ENCODE peak calls at places on chromosomes 12 and 14, in six cellular contexts. I, B, D, X, W and J are unnamed samples. For H3K9me3, the result is how much of the 10 kb centered on the place peaks cover.

GRCh38 chr14:105258846-105259245 is 10.5 kb downstream of the BTBD6 start:
- DNase-seq in I (no peak), B (peak), D (peak), X (no peak), W (no peak), J (no peak)

GRCh38 chr14:23141706-23142467 is 22.8 kb upstream of the CEBPE start:
- DNase-seq in I (peak), B (peak), D (peak), X (no peak), W (no peak), J (no peak)

GRCh38 chr12:108685469-108686247 is 45.7 kb downstream of the CORO1C start:
- DNase-seq in I (peak), B (no peak), D (no peak), X (no peak), W (no peak), J (no peak)

GRCh38 chr14:38042356-38042755 is 165.3 kb upstream of the SSTR1 start:
- DNase-seq in I (peak), B (peak), D (peak), X (no peak), W (peak), J (no peak)

GRCh38 chr12:80044694-80045046 is 54.7 kb upstream of the OTOGL start:
- DNase-seq in I (peak), B (peak), D (peak), X (no peak), W (no peak), J (no peak)

GRCh38 chr14:105532735-105533141 is 6.4 kb downstream of the TMEM121 start:
- DNase-seq in I (peak), B (peak), D (no peak), X (peak), W (peak), J (peak)

GRCh38 chr14:104929268-104930230 is 4.9 kb downstream of the PLD4 start:
- DNase-seq in I (no peak), B (no peak), D (no peak), X (no peak), W (no peak), J (no peak)

GRCh38 chr12:125549836-125550235 is 484.6 kb downstream of the AACS start:
- DNase-seq in I (no peak), B (no peak), D (no peak), X (no peak), W (no peak), J (peak)

GRCh38 chr12:70719672-70720420 is 82.6 kb upstream of the PTPRB start:
- DNase-seq in I (peak), B (peak), D (peak), X (peak), W (peak), J (peak)

GRCh38 chr14:99261916-99262787 is 9.8 kb downstream of the BCL11B start:
- DNase-seq in I (no peak), B (no peak), D (no peak), X (no peak), W (no peak), J (no peak)

GRCh38 chr12:6434205-6435180 is 10.3 kb upstream of the CD27 start:
- DNase-seq in I (no peak), B (no peak), D (no peak), X (no peak), W (no peak), J (peak)

GRCh38 chr14:38143651-38144505 is 63.8 kb upstream of the SSTR1 start:
- DNase-seq in I (peak), B (peak), D (peak), X (no peak), W (no peak), J (no peak)

GRCh38 chr14:99270491-99271287 is 1.3 kb downstream of the BCL11B start:
- DNase-seq in I (peak), B (no peak), D (no peak), X (peak), W (no peak), J (no peak)

GRCh38 chr14:93049295-93049694 is 66.4 kb downstream of the ITPK1 start:
- DNase-seq in I (no peak), B (no peak), D (no peak), X (no peak), W (no peak), J (no peak)

GRCh38 chr12:39300799-39301198 is 142.1 kb downstream of the KIF21A start:
- DNase-seq in I (peak), B (peak), D (no peak), X (no peak), W (no peak), J (no peak)

GRCh38 chr12:24780969-24781368 is 167.9 kb downstream of the BCAT1 start:
- DNase-seq in I (peak), B (peak), D (peak), X (peak), W (no peak), J (peak)

GRCh38 chr12:120102189-120103043 is 14.1 kb downstream of the RAB35 start:
- DNase-seq in I (no peak), B (no peak), D (no peak), X (no peak), W (no peak), J (no peak)

GRCh38 chr12:120106151-120106550 is 10.4 kb downstream of the RAB35 start:
- DNase-seq in I (no peak), B (no peak), D (no peak), X (no peak), W (no peak), J (no peak)

GRCh38 chr12:120103044-120103338 is 13.6 kb downstream of the RAB35 start:
- DNase-seq in I (no peak), B (no peak), D (no peak), X (no peak), W (no peak), J (no peak)

GRCh38 chr12:120103371-120103770 is 13.2 kb downstream of the RAB35 start:
- DNase-seq in I (no peak), B (no peak), D (no peak), X (no peak), W (no peak), J (no peak)

GRCh38 chr12:120104924-120105323 is 11.6 kb downstream of the RAB35 start:
- DNase-seq in I (no peak), B (no peak), D (no peak), X (no peak), W (no peak), J (no peak)
- H3K9me3 ChIP-seq in I (under half), B (under half), D (under half), X (under half), W (under half), J (under half)

GRCh38 chr12:124276337-124276736 is 18.6 kb upstream of the RFLNA start:
- DNase-seq in I (no peak), B (no peak), D (no peak), X (no peak), W (no peak), J (no peak)

GRCh38 chr12:124278389-124279101 is 16.3 kb upstream of the RFLNA start:
- DNase-seq in I (no peak), B (no peak), D (no peak), X (no peak), W (peak), J (no peak)

GRCh38 chr12:124279315-124279714 is 15.6 kb upstream of the RFLNA start:
- DNase-seq in I (no peak), B (no peak), D (no peak), X (no peak), W (no peak), J (no peak)

GRCh38 chr12:124279846-124280360 is 15.0 kb upstream of the RFLNA start:
- DNase-seq in I (peak), B (no peak), D (no peak), X (no peak), W (no peak), J (no peak)

GRCh38 chr12:124277394-124278222 is 17.3 kb upstream of the RFLNA start:
- DNase-seq in I (no peak), B (no peak), D (no peak), X (no peak), W (no peak), J (no peak)
- H3K9ac ChIP-seq in I (no peak), B (no peak), D (no peak), X (no peak), W (no peak), J (no peak)

GRCh38 chr14:72478397-72479025 is 415.4 kb downstream of the DPF3 start:
- DNase-seq in I (no peak), B (peak), D (no peak), X (no peak), W (no peak), J (no peak)
- H3K4me2 ChIP-seq in I (no peak), B (no peak), D (no peak), X (no peak), W (no peak), J (no peak)

GRCh38 chr12:34295366-34296142 is 273.3 kb downstream of the ALG10 start:
- DNase-seq in I (no peak), B (no peak), D (no peak), X (no peak), W (no peak), J (no peak)

GRCh38 chr12:34298176-34298970 is 276.1 kb downstream of the ALG10 start:
- DNase-seq in I (no peak), B (no peak), D (no peak), X (no peak), W (no peak), J (no peak)

GRCh38 chr12:34297790-34298164 is 275.5 kb downstream of the ALG10 start:
- DNase-seq in I (no peak), B (no peak), D (no peak), X (no peak), W (no peak), J (no peak)

GRCh38 chr12:34296143-34297041 is 274.1 kb downstream of the ALG10 start:
- DNase-seq in I (no peak), B (no peak), D (no peak), X (no peak), W (no peak), J (no peak)

DNA sequence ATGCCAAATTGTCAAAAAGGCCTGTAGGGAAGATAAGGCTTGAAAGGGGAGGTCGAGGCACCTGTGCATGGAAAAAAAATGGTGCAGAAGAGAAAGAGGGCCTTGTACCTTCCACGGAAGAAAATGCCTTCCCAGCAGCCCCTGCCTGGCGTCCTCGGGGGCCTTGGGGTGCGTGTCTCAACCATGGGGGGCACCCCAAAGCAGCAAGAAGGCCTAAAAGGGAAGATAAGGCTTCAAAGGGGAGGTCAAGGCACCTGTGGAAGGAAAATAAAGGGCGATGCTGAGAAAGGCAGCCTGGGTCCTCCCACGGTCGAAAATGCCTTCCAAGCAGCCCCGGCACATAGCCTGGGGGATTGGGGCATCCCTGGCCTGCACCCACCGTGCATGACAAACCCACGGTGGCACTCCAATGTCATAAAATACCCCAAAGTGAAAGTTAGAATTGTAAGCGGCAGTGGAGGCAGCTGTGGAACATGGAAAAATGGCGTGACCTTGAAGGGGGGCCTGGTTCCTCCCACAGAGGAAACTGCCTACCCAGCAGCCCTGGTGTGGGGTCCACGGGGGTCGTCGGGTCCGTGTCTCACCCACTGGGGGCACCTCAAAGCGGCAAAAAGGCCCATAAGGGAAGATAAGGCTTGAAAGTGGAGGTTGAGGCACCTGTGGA is 275.0 kb downstream of the ALG10 start:
- DNase-seq in I (no peak), B (no peak), D (no peak), X (no peak), W (no peak), J (no peak)
- H3K9me3 ChIP-seq in I (under half), B (under half), D (half or more), X (under half), W (under half), J (under half)

DNA sequence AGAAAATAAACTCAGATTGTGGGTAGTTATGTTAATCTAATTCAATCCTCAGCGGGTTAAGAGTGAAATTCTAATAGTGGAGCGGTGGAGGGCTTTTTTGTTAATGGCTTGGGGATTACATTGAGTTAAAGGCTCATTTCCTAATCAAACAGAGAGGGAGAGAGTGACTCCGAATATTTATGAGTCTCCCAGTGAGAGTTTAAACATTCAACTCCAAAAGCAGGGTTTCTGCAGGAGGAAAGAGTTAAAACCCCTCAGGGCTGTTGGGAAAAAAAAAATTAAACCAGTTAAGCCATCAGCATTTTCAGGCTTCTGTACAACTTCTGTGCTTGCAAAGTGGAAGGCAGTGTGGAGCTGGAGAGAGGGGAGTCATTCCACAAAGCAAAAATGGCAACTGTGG is 62.1 kb upstream of the ESRRB start:
- DNase-seq in I (no peak), B (no peak), D (no peak), X (no peak), W (no peak), J (no peak)
- H3K9ac ChIP-seq in I (no peak), B (no peak), D (no peak), X (no peak), W (no peak), J (no peak)

GRCh38 chr14:73393375-73393774 is 65.0 kb downstream of the NUMB start:
- DNase-seq in I (peak), B (no peak), D (no peak), X (no peak), W (no peak), J (no peak)
- H3K4me2 ChIP-seq in I (no peak), B (no peak), D (no peak), X (no peak), W (no peak), J (no peak)

GRCh38 chr14:91416744-91417133 is 881 bp downstream of the CCDC88C start:
- DNase-seq in I (no peak), B (no peak), D (no peak), X (no peak), W (no peak), J (peak)

GRCh38 chr14:91417134-91417982 is at the start of gene CCDC88C:
- DNase-seq in I (peak), B (peak), D (no peak), X (peak), W (peak), J (peak)

GRCh38 chr14:91418387-91419043 is 895 bp upstream of the CCDC88C start:
- DNase-seq in I (peak), B (peak), D (peak), X (peak), W (peak), J (peak)

GRCh38 chr14:91419044-91419397 is 1.4 kb upstream of the CCDC88C start:
- DNase-seq in I (peak), B (no peak), D (no peak), X (no peak), W (no peak), J (no peak)

GRCh38 chr14:91417983-91418386 is 365 bp upstream of the CCDC88C start:
- DNase-seq in I (peak), B (no peak), D (no peak), X (peak), W (peak), J (peak)
- H3K9me3 ChIP-seq in I (under half), B (under half), D (under half), X (under half), W (under half), J (under half)

GRCh38 chr12:49442915-49443314 is 75.7 kb downstream of the SPATS2 start:
- DNase-seq in I (no peak), B (no peak), D (no peak), X (no peak), W (no peak), J (no peak)
- H3K9ac ChIP-seq in I (no peak), B (no peak), D (no peak), X (no peak), W (no peak), J (no peak)

GRCh38 chr14:68268719-68269118 is 449.1 kb downstream of the RAD51B start:
- DNase-seq in I (no peak), B (peak), D (no peak), X (no peak), W (no peak), J (no peak)
- H3K4me2 ChIP-seq in I (no peak), B (no peak), D (no peak), X (no peak), W (no peak), J (peak)

GRCh38 chr14:33918256-33918655 is 32.6 kb downstream of the EGLN3 start:
- DNase-seq in I (no peak), B (no peak), D (no peak), X (no peak), W (no peak), J (no peak)
- H3K9me3 ChIP-seq in I (under half), B (under half), D (under half), X (under half), W (under half), J (under half)